ENCODE peak calls at places on chromosomes 12 and 14, in six cellular contexts. One of them, this sample, is unnamed.

GRCh38 chr14:52333823-52334657 is 19.9 kb downstream of the PTGER2 start:
- DNase-seq in right atrium auricular region: no peak
- DNase-seq in GM23248: peak
- DNase-seq in Panc1: no peak
- DNase-seq in ascending aorta: no peak
- DNase-seq in caudate nucleus: no peak
- DNase-seq in this sample: no peak

GRCh38 chr12:127355061-127355820 is 911.7 kb upstream of the TMEM132C start:
- DNase-seq in right atrium auricular region: no peak
- DNase-seq in GM23248: peak
- DNase-seq in Panc1: no peak
- DNase-seq in ascending aorta: no peak
- DNase-seq in caudate nucleus: no peak
- DNase-seq in this sample: no peak

GRCh38 chr14:21257395-21258193 is 11.6 kb downstream of the HNRNPC start:
- DNase-seq in right atrium auricular region: no peak
- DNase-seq in GM23248: peak
- DNase-seq in Panc1: no peak
- DNase-seq in ascending aorta: no peak
- DNase-seq in caudate nucleus: no peak
- DNase-seq in this sample: no peak

GRCh38 chr14:63262446-63262845 is 56.3 kb downstream of the GPHB5 start:
- DNase-seq in right atrium auricular region: no peak
- DNase-seq in GM23248: no peak
- DNase-seq in Panc1: no peak
- DNase-seq in ascending aorta: no peak
- DNase-seq in caudate nucleus: no peak
- DNase-seq in this sample: no peak

GRCh38 chr12:101819467-101819866 is 11.3 kb downstream of the GNPTAB start:
- DNase-seq in right atrium auricular region: no peak
- DNase-seq in GM23248: peak
- DNase-seq in Panc1: no peak
- DNase-seq in ascending aorta: no peak
- DNase-seq in caudate nucleus: no peak
- DNase-seq in this sample: no peak

GRCh38 chr12:24970177-24970576 is 21.3 kb upstream of the BCAT1 start:
- DNase-seq in right atrium auricular region: no peak
- DNase-seq in GM23248: no peak
- DNase-seq in Panc1: no peak
- DNase-seq in ascending aorta: no peak
- DNase-seq in caudate nucleus: no peak
- DNase-seq in this sample: no peak

GRCh38 chr12:2347137-2347843 is 294.5 kb downstream of the CACNA1C start:
- DNase-seq in right atrium auricular region: no peak
- DNase-seq in GM23248: no peak
- DNase-seq in Panc1: no peak
- DNase-seq in ascending aorta: peak
- DNase-seq in caudate nucleus: no peak
- DNase-seq in this sample: no peak

GRCh38 chr12:38488866-38489265 is 172.3 kb downstream of the ALG10B start:
- DNase-seq in right atrium auricular region: no peak
- DNase-seq in GM23248: no peak
- DNase-seq in Panc1: no peak
- DNase-seq in ascending aorta: no peak
- DNase-seq in caudate nucleus: no peak
- DNase-seq in this sample: no peak

GRCh38 chr12:117521327-117521726 is 159.9 kb upstream of the NOS1 start:
- DNase-seq in right atrium auricular region: no peak
- DNase-seq in GM23248: peak
- DNase-seq in Panc1: no peak
- DNase-seq in ascending aorta: no peak
- DNase-seq in caudate nucleus: no peak
- DNase-seq in this sample: no peak

GRCh38 chr12:60693019-60693626 is 1097.3 kb downstream of the SLC16A7 start:
- DNase-seq in right atrium auricular region: no peak
- DNase-seq in GM23248: peak
- DNase-seq in Panc1: no peak
- DNase-seq in ascending aorta: no peak
- DNase-seq in caudate nucleus: no peak
- DNase-seq in this sample: no peak

GRCh38 chr12:71004578-71004977 is 84.0 kb upstream of the PTPRR start:
- DNase-seq in right atrium auricular region: no peak
- DNase-seq in GM23248: no peak
- DNase-seq in Panc1: no peak
- DNase-seq in ascending aorta: no peak
- DNase-seq in caudate nucleus: no peak
- DNase-seq in this sample: no peak

GRCh38 chr12:58725400-58726105 is 194.8 kb downstream of the LRIG3 start:
- DNase-seq in right atrium auricular region: no peak
- DNase-seq in GM23248: peak
- DNase-seq in Panc1: no peak
- DNase-seq in ascending aorta: no peak
- DNase-seq in caudate nucleus: no peak
- DNase-seq in this sample: no peak

GRCh38 chr12:53798575-53798974 is 46.8 kb upstream of the CISTR start:
- DNase-seq in right atrium auricular region: no peak
- DNase-seq in GM23248: peak
- DNase-seq in Panc1: no peak
- DNase-seq in ascending aorta: no peak
- DNase-seq in caudate nucleus: peak
- DNase-seq in this sample: no peak

GRCh38 chr12:26630546-26631027 is 202.4 kb downstream of the ITPR2 start:
- DNase-seq in right atrium auricular region: no peak
- DNase-seq in GM23248: peak
- DNase-seq in Panc1: no peak
- DNase-seq in ascending aorta: no peak
- DNase-seq in caudate nucleus: no peak
- DNase-seq in this sample: peak

GRCh38 chr14:104171948-104172347 is 33.6 kb downstream of the KIF26A start:
- DNase-seq in right atrium auricular region: no peak
- DNase-seq in GM23248: no peak
- DNase-seq in Panc1: no peak
- DNase-seq in ascending aorta: no peak
- DNase-seq in caudate nucleus: no peak
- DNase-seq in this sample: no peak

GRCh38 chr14:74035556-74035955 is 16.4 kb downstream of the BBOF1 start:
- DNase-seq in right atrium auricular region: no peak
- DNase-seq in GM23248: peak
- DNase-seq in Panc1: no peak
- DNase-seq in ascending aorta: no peak
- DNase-seq in caudate nucleus: no peak
- DNase-seq in this sample: no peak

GRCh38 chr12:65655074-65655493 is 169.2 kb upstream of the HMGA2 start:
- DNase-seq in right atrium auricular region: no peak
- DNase-seq in GM23248: no peak
- DNase-seq in Panc1: no peak
- DNase-seq in ascending aorta: no peak
- DNase-seq in caudate nucleus: no peak
- DNase-seq in this sample: no peak

GRCh38 chr12:2301531-2302461 is 249.0 kb downstream of the CACNA1C start:
- DNase-seq in right atrium auricular region: no peak
- DNase-seq in GM23248: peak
- DNase-seq in Panc1: no peak
- DNase-seq in ascending aorta: peak
- DNase-seq in caudate nucleus: no peak
- DNase-seq in this sample: peak

GRCh38 chr14:31530136-31530535 is 31.1 kb upstream of the NUBPL start:
- DNase-seq in right atrium auricular region: no peak
- DNase-seq in GM23248: peak
- DNase-seq in Panc1: no peak
- DNase-seq in ascending aorta: no peak
- DNase-seq in caudate nucleus: no peak
- DNase-seq in this sample: no peak

GRCh38 chr14:105307052-105307727 is 6.4 kb upstream of the BRF1 start:
- DNase-seq in right atrium auricular region: no peak
- DNase-seq in GM23248: no peak
- DNase-seq in Panc1: no peak
- DNase-seq in ascending aorta: no peak
- DNase-seq in caudate nucleus: no peak
- DNase-seq in this sample: no peak

GRCh38 chr12:89288959-89289358 is 63.3 kb downstream of the DUSP6 start:
- DNase-seq in right atrium auricular region: no peak
- DNase-seq in GM23248: peak
- DNase-seq in Panc1: no peak
- DNase-seq in ascending aorta: no peak
- DNase-seq in caudate nucleus: no peak
- DNase-seq in this sample: no peak

GRCh38 chr12:17511369-17511768 is 578.6 kb downstream of the RERGL start:
- DNase-seq in right atrium auricular region: no peak
- DNase-seq in GM23248: no peak
- DNase-seq in Panc1: no peak
- DNase-seq in ascending aorta: no peak
- DNase-seq in caudate nucleus: no peak
- DNase-seq in this sample: no peak

GRCh38 chr12:131074221-131075083 is 120.7 kb downstream of the ADGRD1 start:
- DNase-seq in right atrium auricular region: peak
- DNase-seq in GM23248: peak
- DNase-seq in Panc1: no peak
- DNase-seq in ascending aorta: peak
- DNase-seq in caudate nucleus: no peak
- DNase-seq in this sample: no peak

GRCh38 chr12:132172619-132173018 is 28.4 kb downstream of the NOC4L start:
- DNase-seq in right atrium auricular region: no peak
- DNase-seq in GM23248: no peak
- DNase-seq in Panc1: no peak
- DNase-seq in ascending aorta: no peak
- DNase-seq in caudate nucleus: no peak
- DNase-seq in this sample: no peak

GRCh38 chr12:50515587-50515986 is 10.8 kb downstream of the DIP2B start:
- DNase-seq in right atrium auricular region: no peak
- DNase-seq in GM23248: no peak
- DNase-seq in Panc1: no peak
- DNase-seq in ascending aorta: no peak
- DNase-seq in caudate nucleus: no peak
- DNase-seq in this sample: no peak

GRCh38 chr12:96436366-96437295 is 36.4 kb upstream of the CDK17 start:
- DNase-seq in right atrium auricular region: no peak
- DNase-seq in GM23248: no peak
- DNase-seq in Panc1: no peak
- DNase-seq in ascending aorta: no peak
- DNase-seq in caudate nucleus: no peak
- DNase-seq in this sample: no peak
- H3K27ac ChIP-seq in right atrium auricular region: no peak
- H3K27ac ChIP-seq in GM23248: no peak
- H3K27ac ChIP-seq in Panc1: no peak
- H3K27ac ChIP-seq in ascending aorta: no peak
- H3K27ac ChIP-seq in caudate nucleus: no peak
- H3K27ac ChIP-seq in this sample: no peak

GRCh38 chr14:64725879-64726584 is 21.8 kb downstream of the PLEKHG3 start:
- DNase-seq in right atrium auricular region: no peak
- DNase-seq in GM23248: no peak
- DNase-seq in Panc1: no peak
- DNase-seq in ascending aorta: no peak
- DNase-seq in caudate nucleus: no peak
- DNase-seq in this sample: no peak

GRCh38 chr14:64726585-64726890 is 22.3 kb downstream of the PLEKHG3 start:
- DNase-seq in right atrium auricular region: no peak
- DNase-seq in GM23248: peak
- DNase-seq in Panc1: no peak
- DNase-seq in ascending aorta: no peak
- DNase-seq in caudate nucleus: no peak
- DNase-seq in this sample: no peak

GRCh38 chr14:64724578-64724930 is 20.3 kb downstream of the PLEKHG3 start:
- DNase-seq in right atrium auricular region: no peak
- DNase-seq in GM23248: no peak
- DNase-seq in Panc1: no peak
- DNase-seq in ascending aorta: no peak
- DNase-seq in caudate nucleus: no peak
- DNase-seq in this sample: no peak

GRCh38 chr14:64723691-64724577 is 19.7 kb downstream of the PLEKHG3 start:
- DNase-seq in right atrium auricular region: no peak
- DNase-seq in GM23248: no peak
- DNase-seq in Panc1: no peak
- DNase-seq in ascending aorta: no peak
- DNase-seq in caudate nucleus: peak
- DNase-seq in this sample: no peak

DNA sequence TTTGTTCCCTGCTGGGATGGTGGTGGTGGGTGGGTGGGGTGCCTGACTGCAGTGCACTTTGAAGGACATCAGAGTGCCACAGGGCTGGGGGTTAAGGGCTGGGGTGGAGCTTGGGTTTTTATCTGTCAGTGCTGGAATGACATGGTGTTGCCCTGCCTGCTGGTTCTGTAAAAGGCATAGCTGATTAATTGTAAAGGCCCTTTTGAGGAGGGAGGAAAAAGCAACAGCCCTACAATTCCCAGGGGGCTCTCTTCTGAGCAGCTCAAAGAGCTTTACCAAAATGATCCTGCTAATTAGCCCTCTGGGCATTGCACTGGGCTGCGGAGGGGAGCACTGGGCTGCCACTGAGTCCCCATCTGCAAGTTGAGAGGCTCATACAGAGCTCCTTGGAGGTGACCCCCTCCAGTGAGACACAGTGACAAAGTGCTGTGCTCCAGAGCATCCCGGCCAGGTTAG is 21.2 kb downstream of the PLEKHG3 start:
- DNase-seq in right atrium auricular region: no peak
- DNase-seq in GM23248: no peak
- DNase-seq in Panc1: no peak
- DNase-seq in ascending aorta: no peak
- DNase-seq in caudate nucleus: no peak
- DNase-seq in this sample: no peak
- H3K27ac ChIP-seq in right atrium auricular region: peak
- H3K27ac ChIP-seq in GM23248: no peak
- H3K27ac ChIP-seq in Panc1: no peak
- H3K27ac ChIP-seq in ascending aorta: peak
- H3K27ac ChIP-seq in caudate nucleus: peak
- H3K27ac ChIP-seq in this sample: no peak

GRCh38 chr12:128976120-128976519 is 122.8 kb downstream of the GLT1D1 start:
- DNase-seq in right atrium auricular region: no peak
- DNase-seq in GM23248: no peak
- DNase-seq in Panc1: no peak
- DNase-seq in ascending aorta: no peak
- DNase-seq in caudate nucleus: peak
- DNase-seq in this sample: no peak
- H3K27ac ChIP-seq in right atrium auricular region: no peak
- H3K27ac ChIP-seq in GM23248: no peak
- H3K27ac ChIP-seq in Panc1: no peak
- H3K27ac ChIP-seq in ascending aorta: no peak
- H3K27ac ChIP-seq in caudate nucleus: peak
- H3K27ac ChIP-seq in this sample: no peak

GRCh38 chr14:61388976-61389576 is 67.7 kb downstream of the PRKCH start:
- DNase-seq in right atrium auricular region: no peak
- DNase-seq in GM23248: peak
- DNase-seq in Panc1: no peak
- DNase-seq in ascending aorta: no peak
- DNase-seq in caudate nucleus: no peak
- DNase-seq in this sample: no peak

GRCh38 chr14:61391119-61391518 is 69.7 kb downstream of the PRKCH start:
- DNase-seq in right atrium auricular region: no peak
- DNase-seq in GM23248: no peak
- DNase-seq in Panc1: no peak
- DNase-seq in ascending aorta: no peak
- DNase-seq in caudate nucleus: no peak
- DNase-seq in this sample: no peak

GRCh38 chr14:61387076-61387475 is 65.7 kb downstream of the PRKCH start:
- DNase-seq in right atrium auricular region: no peak
- DNase-seq in GM23248: no peak
- DNase-seq in Panc1: no peak
- DNase-seq in ascending aorta: no peak
- DNase-seq in caudate nucleus: no peak
- DNase-seq in this sample: no peak

GRCh38 chr14:61386173-61386772 is 64.9 kb downstream of the PRKCH start:
- DNase-seq in right atrium auricular region: no peak
- DNase-seq in GM23248: no peak
- DNase-seq in Panc1: no peak
- DNase-seq in ascending aorta: no peak
- DNase-seq in caudate nucleus: no peak
- DNase-seq in this sample: no peak

GRCh38 chr14:61388173-61388975 is 67.0 kb downstream of the PRKCH start:
- DNase-seq in right atrium auricular region: no peak
- DNase-seq in GM23248: peak
- DNase-seq in Panc1: no peak
- DNase-seq in ascending aorta: no peak
- DNase-seq in caudate nucleus: no peak
- DNase-seq in this sample: no peak
- H3K27ac ChIP-seq in right atrium auricular region: peak
- H3K27ac ChIP-seq in GM23248: no peak
- H3K27ac ChIP-seq in Panc1: no peak
- H3K27ac ChIP-seq in ascending aorta: no peak
- H3K27ac ChIP-seq in caudate nucleus: peak
- H3K27ac ChIP-seq in this sample: no peak

This sample was measured in AG04450.